ENCODE peak calls at places on chromosomes 12 and 14, in nine cellular contexts. A, V, H, I, L, B, Q, E and J are unnamed samples. For H3K9me3, the result is how much of the 10 kb centered on the place peaks cover.

GRCh38 chr12:122860854-122861585 is 25.8 kb downstream of the HIP1R start:
- DNase-seq in Q (peak), A (no peak), H (no peak), E (no peak), B (no peak), I (no peak), L (no peak), V (peak), J (no peak)

GRCh38 chr12:104426926-104427546 is 29.7 kb upstream of the CHST11 start:
- DNase-seq in B (no peak), A (no peak), Q (no peak), H (no peak), I (no peak), L (no peak), E (no peak), V (peak), J (no peak)

GRCh38 chr14:76080471-76080870 is 71.3 kb upstream of the GPATCH2L start:
- DNase-seq in B (no peak), L (no peak), E (no peak), I (no peak), V (no peak), Q (no peak), H (no peak), A (no peak), J (no peak)

GRCh38 chr14:22882064-22882463 is 958 bp upstream of the REM2 start:
- DNase-seq in V (no peak), B (no peak), L (no peak), I (no peak), Q (no peak), A (no peak), E (no peak), H (no peak), J (no peak)

GRCh38 chr12:3359478-3359877 is 131.5 kb upstream of the PRMT8 start:
- DNase-seq in V (no peak), E (no peak), H (no peak), L (no peak), B (no peak), A (no peak), Q (no peak), I (no peak), J (no peak)

GRCh38 chr14:104290756-104291122 is 152.4 kb downstream of the KIF26A start:
- DNase-seq in A (no peak), L (no peak), Q (no peak), B (peak), E (no peak), H (no peak), I (no peak), V (peak), J (no peak)

GRCh38 chr12:86712425-86712843 is 456.2 kb upstream of the MGAT4C start:
- DNase-seq in Q (no peak), A (no peak), H (peak), V (no peak), E (no peak), I (peak), L (no peak), B (no peak), J (no peak)

GRCh38 chr12:93104535-93104934 is 175.4 kb upstream of the EEA1 start:
- DNase-seq in E (no peak), A (no peak), I (no peak), Q (no peak), L (no peak), B (no peak), V (no peak), H (no peak), J (no peak)

GRCh38 chr14:37709419-37710195 is 114.2 kb downstream of the TTC6 start:
- DNase-seq in Q (no peak), V (no peak), A (no peak), I (peak), B (no peak), H (peak), L (no peak), E (no peak), J (no peak)

GRCh38 chr14:48586099-48586498 is 910.7 kb upstream of the MDGA2 start:
- DNase-seq in A (no peak), L (no peak), B (no peak), I (no peak), Q (no peak), V (no peak), H (no peak), E (no peak), J (no peak)

GRCh38 chr12:109947511-109947910 is 47.4 kb downstream of the TCHP start:
- DNase-seq in I (no peak), H (no peak), L (no peak), E (no peak), Q (no peak), B (no peak), A (no peak), V (no peak), J (no peak)

GRCh38 chr12:96401061-96401871 is 1.0 kb upstream of the CDK17 start:
- DNase-seq in B (peak), Q (no peak), I (peak), L (peak), H (peak), A (no peak), V (peak), E (no peak), J (peak)

GRCh38 chr12:52230364-52231281 is 2.4 kb upstream of the KRT7 start:
- DNase-seq in A (no peak), V (peak), Q (peak), E (peak), H (peak), I (no peak), L (no peak), B (no peak), J (no peak)

GRCh38 chr12:30874455-30875313 is 51.9 kb upstream of the TSPAN11 start:
- DNase-seq in E (no peak), Q (no peak), V (peak), L (no peak), A (peak), B (no peak), I (no peak), H (no peak), J (no peak)

GRCh38 chr12:3310271-3311026 is 180.6 kb upstream of the PRMT8 start:
- DNase-seq in E (no peak), L (no peak), I (no peak), H (no peak), B (no peak), A (no peak), V (no peak), Q (no peak), J (no peak)

GRCh38 chr12:105226219-105226618 is 9.8 kb downstream of the APPL2 start:
- DNase-seq in E (peak), A (peak), V (peak), I (no peak), L (peak), H (peak), Q (no peak), B (peak), J (peak)

GRCh38 chr14:34867199-34867598 is 8.0 kb downstream of the BAZ1A start:
- DNase-seq in B (no peak), H (no peak), A (no peak), V (peak), I (no peak), E (no peak), Q (no peak), L (no peak), J (no peak)

GRCh38 chr14:61106627-61107147 is 125.6 kb downstream of the SLC38A6 start:
- DNase-seq in E (no peak), Q (no peak), V (peak), H (no peak), A (peak), L (no peak), I (no peak), B (no peak), J (no peak)

GRCh38 chr12:117044311-117044710 is 54.9 kb downstream of the TESC start:
- DNase-seq in E (no peak), V (no peak), L (no peak), B (no peak), I (no peak), A (no peak), H (no peak), Q (no peak), J (no peak)

GRCh38 chr12:116508145-116509121 is 50.7 kb upstream of the MAP1LC3B2 start:
- DNase-seq in I (no peak), A (no peak), H (no peak), V (peak), L (peak), E (no peak), B (peak), Q (peak), J (no peak)

GRCh38 chr14:99246536-99247083 is 25.4 kb downstream of the BCL11B start:
- DNase-seq in L (no peak), A (no peak), H (no peak), B (no peak), I (no peak), Q (peak), V (no peak), E (no peak), J (no peak)

GRCh38 chr14:81144811-81145598 is 75.8 kb downstream of the GTF2A1 start:
- DNase-seq in I (no peak), H (no peak), V (no peak), L (no peak), B (no peak), Q (no peak), A (no peak), E (no peak), J (no peak)

GRCh38 chr12:33093534-33093933 is 197.0 kb upstream of the PKP2 start:
- DNase-seq in B (no peak), A (no peak), I (no peak), E (no peak), L (no peak), Q (no peak), V (no peak), H (no peak), J (no peak)

GRCh38 chr12:90250766-90251165 is 542.1 kb upstream of the ATP2B1 start:
- DNase-seq in I (no peak), H (peak), A (no peak), B (no peak), V (no peak), L (no peak), E (peak), Q (no peak), J (no peak)

GRCh38 chr14:93970967-93971634 is 5.3 kb downstream of the ASB2 start:
- DNase-seq in A (no peak), E (peak), B (peak), H (no peak), Q (peak), V (no peak), L (no peak), I (no peak), J (no peak)

GRCh38 chr12:6936642-6937480 is 6.8 kb upstream of the RNU7-1 start:
- DNase-seq in Q (peak), A (no peak), V (peak), L (no peak), E (no peak), I (no peak), B (no peak), H (no peak), J (no peak)

GRCh38 chr14:82366803-82367202 is 833.1 kb upstream of the SEL1L start:
- DNase-seq in E (no peak), H (no peak), A (no peak), V (no peak), L (no peak), B (no peak), Q (no peak), I (no peak), J (no peak)

GRCh38 chr12:130633771-130634170 is 82.3 kb downstream of the RIMBP2 start:
- DNase-seq in H (no peak), E (no peak), A (no peak), I (no peak), Q (no peak), B (peak), L (no peak), V (peak), J (peak)

GRCh38 chr12:10132971-10133370 is 3.0 kb upstream of the CLEC7A start:
- DNase-seq in A (no peak), E (no peak), V (no peak), H (no peak), L (no peak), I (no peak), B (no peak), Q (no peak), J (no peak)

GRCh38 chr12:10126401-10126800 is 3.6 kb downstream of the CLEC7A start:
- DNase-seq in B (no peak), E (no peak), I (no peak), Q (no peak), V (no peak), H (no peak), L (no peak), A (no peak), J (no peak)

GRCh38 chr12:10128687-10129086 is 1.3 kb downstream of the CLEC7A start:
- DNase-seq in I (no peak), L (no peak), E (no peak), Q (no peak), A (no peak), B (no peak), H (no peak), V (no peak), J (no peak)

GRCh38 chr12:10131101-10131632 is 1.2 kb upstream of the CLEC7A start:
- DNase-seq in E (no peak), L (no peak), H (no peak), I (no peak), Q (no peak), V (no peak), B (no peak), A (no peak), J (no peak)

DNA sequence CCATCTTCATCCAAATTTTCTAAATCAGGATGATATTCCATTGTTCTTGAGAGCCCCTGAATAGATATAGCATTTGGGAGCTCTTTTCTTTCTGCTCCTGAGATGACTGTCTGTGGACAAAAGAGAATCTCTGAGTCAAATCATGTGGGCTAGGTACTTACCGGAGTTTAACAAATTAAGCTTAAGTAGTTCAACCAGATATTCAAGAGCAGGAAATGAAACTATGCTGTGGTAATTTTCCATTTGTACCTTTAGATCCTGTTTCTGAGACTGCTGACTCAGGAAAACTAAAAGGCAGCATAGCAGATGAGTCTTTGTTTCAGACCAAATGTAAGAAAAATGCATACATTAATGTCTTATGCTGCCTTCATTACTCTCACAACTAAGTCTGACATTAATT is at the start of gene CLEC7A:
- DNase-seq in I (no peak), Q (no peak), L (no peak), E (no peak), H (peak), V (no peak), A (no peak), B (no peak), J (no peak)
- H3K27ac ChIP-seq in I (no peak), Q (peak), L (no peak), E (no peak), H (no peak), V (no peak), A (peak), B (peak), J (no peak)

GRCh38 chr14:74976264-74977113 is 21.1 kb upstream of the PGF start:
- DNase-seq in I (no peak), Q (no peak), B (no peak), A (peak), H (no peak), L (no peak), E (no peak), V (no peak), J (no peak)

GRCh38 chr14:74977164-74977900 is 21.9 kb upstream of the PGF start:
- DNase-seq in A (no peak), I (no peak), L (no peak), Q (no peak), E (no peak), B (no peak), V (no peak), H (no peak), J (no peak)

GRCh38 chr14:74979029-74979428 is 23.6 kb upstream of the PGF start:
- DNase-seq in A (no peak), I (no peak), Q (no peak), E (no peak), H (no peak), L (no peak), B (no peak), V (peak), J (no peak)

GRCh38 chr14:74978416-74978947 is 23.1 kb upstream of the PGF start:
- DNase-seq in L (no peak), B (no peak), A (no peak), I (no peak), H (no peak), Q (no peak), E (no peak), V (peak), J (no peak)

GRCh38 chr14:74977901-74978385 is 22.5 kb upstream of the PGF start:
- DNase-seq in B (no peak), I (no peak), V (no peak), L (no peak), A (no peak), H (no peak), Q (no peak), E (no peak), J (no peak)
- H3K9me3 ChIP-seq in B (under half), I (under half), V (under half), L (under half), A (under half), H (under half), Q (under half), E (under half), J (under half)

GRCh38 chr12:40584763-40585162 is 107.5 kb upstream of the CNTN1 start:
- DNase-seq in I (no peak), E (no peak), Q (no peak), A (no peak), H (no peak), L (no peak), B (no peak), V (no peak), J (no peak)
- TF ChIP-seq POLR2AphosphoS5 in I (no peak), E (no peak), Q (no peak), A (no peak), H (no peak), L (no peak), B (no peak), V (no peak), J (no peak)

GRCh38 chr12:113259499-113259953 is 38.3 kb downstream of the TPCN1 start:
- DNase-seq in V (peak), Q (no peak), A (peak), I (no peak), B (peak), E (peak), L (no peak), H (peak), J (no peak)

GRCh38 chr12:113261847-113262470 is 40.7 kb downstream of the TPCN1 start:
- DNase-seq in Q (no peak), I (no peak), V (no peak), B (no peak), L (no peak), A (no peak), E (no peak), H (no peak), J (no peak)

GRCh38 chr12:113257564-113257963 is 36.3 kb downstream of the TPCN1 start:
- DNase-seq in I (no peak), H (no peak), L (no peak), E (no peak), Q (no peak), A (no peak), V (no peak), B (no peak), J (no peak)

GRCh38 chr12:113260636-113261300 is 39.5 kb downstream of the TPCN1 start:
- DNase-seq in L (no peak), H (no peak), E (no peak), B (no peak), V (no peak), I (no peak), Q (no peak), A (no peak), J (no peak)

DNA sequence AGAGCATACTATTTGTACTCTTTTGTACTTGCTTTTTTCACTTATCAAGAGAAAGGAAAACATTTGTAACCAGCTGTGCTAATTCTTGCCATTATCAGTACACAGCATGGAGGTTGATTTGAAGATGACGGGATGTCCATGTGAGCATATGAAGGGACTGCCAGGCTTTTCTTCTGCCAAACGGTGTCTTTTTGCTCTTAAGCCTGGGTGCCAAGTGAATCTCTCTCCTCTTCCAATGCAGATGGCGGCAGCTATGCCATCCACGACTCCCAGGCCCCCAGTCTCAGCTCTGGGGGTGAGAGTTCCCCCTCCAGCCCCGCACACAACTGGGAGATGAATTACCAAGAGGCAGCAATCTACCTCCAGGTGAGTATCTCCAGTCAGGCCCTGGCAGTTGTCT is 38.9 kb downstream of the TPCN1 start:
- DNase-seq in A (no peak), B (no peak), I (no peak), V (no peak), Q (no peak), H (no peak), E (no peak), L (no peak), J (no peak)
- H3K27ac ChIP-seq in A (peak), B (peak), I (no peak), V (peak), Q (no peak), H (no peak), E (peak), L (no peak), J (peak)

DNA sequence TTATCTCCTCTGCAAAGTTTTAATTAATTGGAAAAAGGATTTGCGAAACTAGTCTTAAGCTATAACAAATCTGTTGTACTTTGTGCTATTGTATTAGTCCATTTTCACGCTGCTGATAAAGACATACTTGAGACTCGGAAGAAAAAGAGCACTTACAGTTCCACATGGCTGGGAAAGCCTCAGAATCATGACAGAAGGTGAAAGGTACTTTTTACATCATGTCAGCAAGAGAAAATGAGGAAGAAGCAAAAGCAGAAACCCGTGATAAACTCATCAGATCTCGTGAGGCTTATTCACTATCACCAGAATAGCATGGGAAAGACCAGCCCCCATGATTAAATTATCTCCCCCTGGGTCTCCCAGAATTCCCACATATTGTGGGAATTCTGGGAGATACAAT is 118.1 kb upstream of the PRKD1 start:
- DNase-seq in A (no peak), L (no peak), E (no peak), I (no peak), H (no peak), B (no peak), Q (no peak), V (no peak), J (no peak)
- H3K9me3 ChIP-seq in A (under half), L (under half), E (under half), I (under half), H (under half), B (under half), Q (under half), V (under half), J (under half)

GRCh38 chr12:49794811-49795653 is 33.2 kb downstream of the NCKAP5L start:
- DNase-seq in I (no peak), H (no peak), L (no peak), V (no peak), E (no peak), B (no peak), Q (peak), A (no peak), J (no peak)
- TF ChIP-seq POLR2AphosphoS5 in I (no peak), H (no peak), L (no peak), V (no peak), E (no peak), B (no peak), Q (no peak), A (no peak), J (no peak)